ENCODE peak calls at places on chromosomes 2 and 18, in ten cellular contexts. A is HS-5; G is germinal center; J is right cardiac atrium; W is lung; N is NCI-H1092 treated with DMSO at 0.1 percent for 48 hours; Z is PC-3; I is substantia nigra; B is T-helper 1 cell; H is activated T-helper 9 cell treated with anti-CD3 and anti-CD28 coated beads, Interleukin-2, amount 50 U/mL, for 16 hours. O is an unnamed sample.

GRCh38 chr2:139271879-139272278 is 491.7 kb upstream of the NXPH2 start:
- DNase-seq in A (no peak), G (no peak), J (no peak), W (no peak), N (no peak), Z (no peak), I (no peak), B (no peak), H (no peak), O (no peak)

GRCh38 chr2:23283653-23284052 is 101.3 kb upstream of the KLHL29 start:
- DNase-seq in A (peak; percentile 38), G (no peak), J (no peak), W (no peak), N (no peak), Z (peak; percentile 52), I (no peak), B (no peak), H (no peak), O (no peak)

GRCh38 chr2:231920366-231920765 is 5.8 kb downstream of the NPPC start:
- DNase-seq in A (no peak), G (no peak), J (no peak), W (no peak), N (no peak), Z (no peak), I (no peak), B (no peak), H (no peak), O (no peak)

GRCh38 chr18:30828700-30829099 is 213.8 kb downstream of the DSC3 start:
- DNase-seq in A (no peak), G (no peak), J (no peak), W (no peak), N (no peak), Z (peak; percentile 78), I (no peak), B (no peak), H (no peak), O (no peak)

GRCh38 chr2:57908736-57909161 is 137.9 kb upstream of the VRK2 start:
- DNase-seq in A (no peak), G (peak; percentile 4), J (no peak), W (no peak), N (no peak), Z (no peak), I (no peak), B (peak; percentile 7), H (no peak), O (no peak)

GRCh38 chr2:58045580-58046334 is 849 bp upstream of the VRK2 start:
- DNase-seq in A (no peak), G (no peak), J (peak; percentile 32), W (no peak), N (no peak), Z (no peak), I (no peak), B (no peak), H (no peak), O (no peak)

GRCh38 chr2:221571108-221571390 is 1.1 kb downstream of the EPHA4 start:
- DNase-seq in A (no peak), G (no peak), J (peak; percentile 56), W (no peak), N (no peak), Z (no peak), I (no peak), B (peak; percentile 61), H (peak; percentile 10), O (no peak)

GRCh38 chr2:158969717-158970521 is 1.5 kb downstream of the TANC1 start:
- DNase-seq in A (no peak), G (no peak), J (peak; percentile 78), W (peak; percentile 49), N (no peak), Z (peak; percentile 48), I (peak; percentile 62), B (no peak), H (no peak), O (no peak)

GRCh38 chr2:151029406-151030157 is 232.1 kb downstream of the RBM43 start:
- DNase-seq in A (peak; percentile 71), G (no peak), J (no peak), W (no peak), N (no peak), Z (no peak), I (no peak), B (no peak), H (no peak), O (no peak)

GRCh38 chr2:133365117-133365516 is 203.1 kb downstream of the NCKAP5 start:
- DNase-seq in A (no peak), G (no peak), J (no peak), W (no peak), N (no peak), Z (no peak), I (no peak), B (no peak), H (no peak), O (no peak)

GRCh38 chr2:142877265-142877756 is at the start of gene KYNU:
- DNase-seq in A (no peak), G (no peak), J (no peak), W (no peak), N (no peak), Z (peak; percentile 30), I (no peak), B (no peak), H (no peak), O (no peak)

GRCh38 chr2:168955321-168955720 is 54.2 kb downstream of the G6PC2 start:
- DNase-seq in A (no peak), G (no peak), J (no peak), W (no peak), N (no peak), Z (no peak), I (no peak), B (no peak), H (no peak), O (no peak)

GRCh38 chr18:47263828-47264314 is 12.4 kb upstream of the SKOR2 start:
- DNase-seq in A (no peak), G (no peak), J (peak; percentile 39), W (no peak), N (no peak), Z (no peak), I (no peak), B (no peak), H (no peak), O (no peak)

GRCh38 chr2:62466501-62466854 is 39.5 kb downstream of the TMEM17 start:
- DNase-seq in A (no peak), G (no peak), J (no peak), W (no peak), N (no peak), Z (no peak), I (no peak), B (no peak), H (no peak), O (no peak)

GRCh38 chr2:40138327-40138726 is 313.6 kb downstream of the SLC8A1 start:
- DNase-seq in A (no peak), G (no peak), J (no peak), W (no peak), N (no peak), Z (no peak), I (no peak), B (no peak), H (no peak), O (no peak)

GRCh38 chr18:58779514-58779913 is 85.2 kb upstream of the ZNF532 start:
- DNase-seq in A (no peak), G (no peak), J (no peak), W (no peak), N (no peak), Z (no peak), I (no peak), B (no peak), H (no peak), O (no peak)

GRCh38 chr2:239257511-239257937 is 143.3 kb downstream of the HDAC4 start:
- DNase-seq in A (peak; percentile 66), G (no peak), J (no peak), W (no peak), N (no peak), Z (peak; percentile 51), I (no peak), B (peak; percentile 74), H (no peak), O (no peak)

GRCh38 chr2:20625491-20625919 is 25.4 kb downstream of the HS1BP3 start:
- DNase-seq in A (no peak), G (no peak), J (peak; percentile 10), W (no peak), N (no peak), Z (no peak), I (no peak), B (no peak), H (no peak), O (no peak)

GRCh38 chr2:239308696-239309397 is 92.0 kb downstream of the HDAC4 start:
- DNase-seq in A (peak; percentile 16), G (no peak), J (no peak), W (no peak), N (no peak), Z (no peak), I (no peak), B (no peak), H (no peak), O (no peak)

GRCh38 chr2:142914507-142915313 is 37.2 kb downstream of the KYNU start:
- DNase-seq in A (no peak), G (no peak), J (no peak), W (no peak), N (no peak), Z (no peak), I (no peak), B (no peak), H (no peak), O (no peak)

GRCh38 chr18:10736984-10737383 is 211.2 kb downstream of the NAPG start:
- DNase-seq in A (no peak), G (no peak), J (no peak), W (no peak), N (no peak), Z (no peak), I (no peak), B (no peak), H (no peak), O (no peak)

GRCh38 chr2:96399342-96400048 is 63.9 kb downstream of the NCAPH start:
- DNase-seq in A (no peak), G (no peak), J (no peak), W (no peak), N (no peak), Z (no peak), I (no peak), B (no peak), H (no peak), O (no peak)

GRCh38 chr2:96533292-96534073 is 3.1 kb upstream of the ARID5A start:
- DNase-seq in A (no peak), G (no peak), J (peak; percentile 91), W (peak; percentile 74), N (no peak), Z (peak; percentile 56), I (no peak), B (no peak), H (no peak), O (peak; percentile 23)

GRCh38 chr2:16508061-16508851 is 157.4 kb downstream of the CYRIA start:
- DNase-seq in A (no peak), G (peak; percentile 23), J (peak; percentile 72), W (peak; percentile 36), N (peak; percentile 20), Z (peak; percentile 28), I (peak; percentile 34), B (no peak), H (no peak), O (no peak)

GRCh38 chr2:1586946-1587840 is 157.1 kb downstream of the PXDN start:
- DNase-seq in A (no peak), G (no peak), J (no peak), W (no peak), N (no peak), Z (peak; percentile 58), I (no peak), B (no peak), H (no peak), O (no peak)

GRCh38 chr2:160174322-160174721 is 25.8 kb downstream of the ITGB6 start:
- DNase-seq in A (no peak), G (no peak), J (no peak), W (no peak), N (no peak), Z (peak; percentile 54), I (no peak), B (no peak), H (no peak), O (no peak)

GRCh38 chr2:233867993-233868532 is at the start of gene MSL3B:
- DNase-seq in A (peak; percentile 35), G (peak; percentile 86), J (no peak), W (peak; percentile 40), N (no peak), Z (peak; percentile 76), I (no peak), B (peak; percentile 66), H (peak; percentile 49), O (no peak)

GRCh38 chr2:226114436-226114835 is 685.2 kb downstream of the IRS1 start:
- DNase-seq in A (no peak), G (no peak), J (peak; percentile 68), W (no peak), N (no peak), Z (no peak), I (no peak), B (no peak), H (no peak), O (no peak)

O was measured in occipital lobe.